ENCODE peak calls at places on chromosomes 16 and 17, in six cellular contexts. One of them, this sample, is unnamed.

GRCh38 chr16:79286646-79287423 is 313.7 kb downstream of the MAF start:
- DNase-seq in tibial nerve: peak
- DNase-seq in cardiac muscle cell: no peak
- DNase-seq in stomach: peak
- DNase-seq in right lobe of liver: peak
- DNase-seq in heart right ventricle: no peak
- DNase-seq in this sample: peak

GRCh38 chr16:73060216-73060615 is 12.3 kb upstream of the ZFHX3 start:
- DNase-seq in tibial nerve: no peak
- DNase-seq in cardiac muscle cell: no peak
- DNase-seq in stomach: no peak
- DNase-seq in right lobe of liver: no peak
- DNase-seq in heart right ventricle: no peak
- DNase-seq in this sample: no peak

GRCh38 chr16:19113577-19114358 is at the start of gene ITPRIPL2:
- DNase-seq in tibial nerve: peak
- DNase-seq in cardiac muscle cell: peak
- DNase-seq in stomach: peak
- DNase-seq in right lobe of liver: peak
- DNase-seq in heart right ventricle: peak
- DNase-seq in this sample: peak

GRCh38 chr16:55250641-55251550 is 73.1 kb upstream of the IRX6 start:
- DNase-seq in tibial nerve: no peak
- DNase-seq in cardiac muscle cell: no peak
- DNase-seq in stomach: no peak
- DNase-seq in right lobe of liver: no peak
- DNase-seq in heart right ventricle: no peak
- DNase-seq in this sample: no peak

GRCh38 chr17:81120695-81121621 is 44.3 kb upstream of the PVALEF start:
- DNase-seq in tibial nerve: no peak
- DNase-seq in cardiac muscle cell: no peak
- DNase-seq in stomach: no peak
- DNase-seq in right lobe of liver: no peak
- DNase-seq in heart right ventricle: no peak
- DNase-seq in this sample: no peak

GRCh38 chr16:74999683-75000480 is 1.1 kb downstream of the ZNRF1 start:
- DNase-seq in tibial nerve: no peak
- DNase-seq in cardiac muscle cell: peak
- DNase-seq in stomach: peak
- DNase-seq in right lobe of liver: peak
- DNase-seq in heart right ventricle: peak
- DNase-seq in this sample: peak

GRCh38 chr16:62751218-62751617 is 715.0 kb upstream of the CDH8 start:
- DNase-seq in tibial nerve: no peak
- DNase-seq in cardiac muscle cell: no peak
- DNase-seq in stomach: no peak
- DNase-seq in right lobe of liver: no peak
- DNase-seq in heart right ventricle: no peak
- DNase-seq in this sample: no peak

GRCh38 chr16:58201163-58201562 is 3.3 kb upstream of the CSNK2A2 start:
- DNase-seq in tibial nerve: no peak
- DNase-seq in cardiac muscle cell: no peak
- DNase-seq in stomach: no peak
- DNase-seq in right lobe of liver: no peak
- DNase-seq in heart right ventricle: no peak
- DNase-seq in this sample: no peak

GRCh38 chr17:81868674-81869220 is 2.4 kb downstream of the ARHGDIA start:
- DNase-seq in tibial nerve: no peak
- DNase-seq in cardiac muscle cell: peak
- DNase-seq in stomach: no peak
- DNase-seq in right lobe of liver: peak
- DNase-seq in heart right ventricle: peak
- DNase-seq in this sample: no peak

GRCh38 chr16:88870608-88871348 is 4.3 kb upstream of the PABPN1L start:
- DNase-seq in tibial nerve: no peak
- DNase-seq in cardiac muscle cell: no peak
- DNase-seq in stomach: no peak
- DNase-seq in right lobe of liver: no peak
- DNase-seq in heart right ventricle: no peak
- DNase-seq in this sample: no peak

GRCh38 chr16:50265260-50265659 is 1.1 kb upstream of the ADCY7 start:
- DNase-seq in tibial nerve: no peak
- DNase-seq in cardiac muscle cell: no peak
- DNase-seq in stomach: peak
- DNase-seq in right lobe of liver: peak
- DNase-seq in heart right ventricle: no peak
- DNase-seq in this sample: no peak

GRCh38 chr17:44363613-44364159 is at the start of gene FAM171A2:
- DNase-seq in tibial nerve: no peak
- DNase-seq in cardiac muscle cell: peak
- DNase-seq in stomach: peak
- DNase-seq in right lobe of liver: peak
- DNase-seq in heart right ventricle: no peak
- DNase-seq in this sample: peak

GRCh38 chr16:16007743-16008111 is 58.3 kb downstream of the ABCC1 start:
- DNase-seq in tibial nerve: no peak
- DNase-seq in cardiac muscle cell: no peak
- DNase-seq in stomach: no peak
- DNase-seq in right lobe of liver: no peak
- DNase-seq in heart right ventricle: no peak
- DNase-seq in this sample: no peak

GRCh38 chr17:79862771-79863440 is 23.7 kb upstream of the CBX4 start:
- DNase-seq in tibial nerve: no peak
- DNase-seq in cardiac muscle cell: no peak
- DNase-seq in stomach: no peak
- DNase-seq in right lobe of liver: no peak
- DNase-seq in heart right ventricle: no peak
- DNase-seq in this sample: no peak

GRCh38 chr17:81064746-81065475 is 30.0 kb downstream of the BAIAP2 start:
- DNase-seq in tibial nerve: no peak
- DNase-seq in cardiac muscle cell: no peak
- DNase-seq in stomach: peak
- DNase-seq in right lobe of liver: peak
- DNase-seq in heart right ventricle: peak
- DNase-seq in this sample: peak

GRCh38 chr16:70713781-70714180 is 27.9 kb upstream of the MTSS2 start:
- DNase-seq in tibial nerve: no peak
- DNase-seq in cardiac muscle cell: no peak
- DNase-seq in stomach: no peak
- DNase-seq in right lobe of liver: no peak
- DNase-seq in heart right ventricle: no peak
- DNase-seq in this sample: no peak

GRCh38 chr17:75784473-75785015 is at the start of gene UNK:
- DNase-seq in tibial nerve: peak
- DNase-seq in cardiac muscle cell: peak
- DNase-seq in stomach: peak
- DNase-seq in right lobe of liver: peak
- DNase-seq in heart right ventricle: peak
- DNase-seq in this sample: peak

GRCh38 chr17:72151565-72152391 is 31.0 kb downstream of the SOX9 start:
- DNase-seq in tibial nerve: no peak
- DNase-seq in cardiac muscle cell: no peak
- DNase-seq in stomach: peak
- DNase-seq in right lobe of liver: peak
- DNase-seq in heart right ventricle: peak
- DNase-seq in this sample: peak

GRCh38 chr17:30236297-30236624 is 764 bp upstream of the SLC6A4 start:
- DNase-seq in tibial nerve: no peak
- DNase-seq in cardiac muscle cell: no peak
- DNase-seq in stomach: no peak
- DNase-seq in right lobe of liver: no peak
- DNase-seq in heart right ventricle: no peak
- DNase-seq in this sample: no peak

GRCh38 chr17:30236807-30237206 is 1.3 kb upstream of the SLC6A4 start:
- DNase-seq in tibial nerve: peak
- DNase-seq in cardiac muscle cell: peak
- DNase-seq in stomach: peak
- DNase-seq in right lobe of liver: peak
- DNase-seq in heart right ventricle: peak
- DNase-seq in this sample: no peak

GRCh38 chr17:30235386-30236296 is at the start of gene SLC6A4:
- DNase-seq in tibial nerve: no peak
- DNase-seq in cardiac muscle cell: peak
- DNase-seq in stomach: no peak
- DNase-seq in right lobe of liver: no peak
- DNase-seq in heart right ventricle: no peak
- DNase-seq in this sample: no peak

GRCh38 chr17:30234296-30234695 is 1.2 kb downstream of the SLC6A4 start:
- DNase-seq in tibial nerve: no peak
- DNase-seq in cardiac muscle cell: no peak
- DNase-seq in stomach: no peak
- DNase-seq in right lobe of liver: no peak
- DNase-seq in heart right ventricle: no peak
- DNase-seq in this sample: no peak

DNA sequence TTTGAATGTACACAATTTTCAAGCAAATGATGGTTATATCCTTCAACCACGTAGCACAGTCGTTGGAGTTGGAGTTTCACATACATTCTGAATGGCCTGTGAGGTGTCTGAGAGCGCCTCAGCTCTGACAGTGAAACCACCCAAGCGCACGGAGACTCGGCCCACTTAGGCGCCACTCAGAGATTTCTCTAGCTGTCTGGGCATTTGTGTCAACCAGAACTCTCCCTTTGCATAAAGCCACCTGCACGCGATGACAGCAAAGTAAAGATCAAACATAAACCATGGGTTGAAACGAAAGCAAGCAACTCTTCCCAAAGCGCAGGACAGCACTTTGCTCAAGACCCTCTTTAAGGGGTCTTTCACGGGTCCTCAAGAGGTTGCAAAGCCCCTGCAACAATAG is 543 bp downstream of the SLC6A4 start:
- DNase-seq in tibial nerve: no peak
- DNase-seq in cardiac muscle cell: peak
- DNase-seq in stomach: no peak
- DNase-seq in right lobe of liver: no peak
- DNase-seq in heart right ventricle: no peak
- DNase-seq in this sample: no peak
- H3K4me3 ChIP-seq in tibial nerve: peak
- H3K4me3 ChIP-seq in cardiac muscle cell: peak
- H3K4me3 ChIP-seq in stomach: peak
- H3K4me3 ChIP-seq in right lobe of liver: no peak
- H3K4me3 ChIP-seq in heart right ventricle: peak
- H3K4me3 ChIP-seq in this sample: no peak

DNA sequence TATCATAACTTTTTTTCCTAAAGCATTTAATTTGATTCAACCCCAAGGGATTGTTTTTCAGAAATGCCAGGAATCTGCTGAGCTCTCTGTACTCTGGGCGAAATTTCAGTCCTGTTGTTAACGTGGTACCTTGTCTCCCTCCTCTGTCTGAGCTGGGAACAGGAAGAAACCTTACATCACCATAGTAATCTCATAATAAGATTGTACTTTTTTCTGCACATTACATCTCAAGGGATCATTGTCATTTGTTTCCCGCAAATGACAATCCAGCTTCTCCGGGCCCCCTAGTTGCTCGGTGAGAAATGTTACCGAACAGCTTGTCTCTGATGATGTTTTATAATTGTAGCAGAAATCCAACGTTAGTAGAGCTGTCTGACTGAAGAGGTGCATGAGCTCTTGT is 152.7 kb upstream of the ERCC4 start:
- DNase-seq in tibial nerve: no peak
- DNase-seq in cardiac muscle cell: peak
- DNase-seq in stomach: no peak
- DNase-seq in right lobe of liver: no peak
- DNase-seq in heart right ventricle: no peak
- DNase-seq in this sample: no peak
- TF ChIP-seq CTCF in tibial nerve: no peak
- TF ChIP-seq CTCF in cardiac muscle cell: no peak
- TF ChIP-seq CTCF in stomach: no peak
- TF ChIP-seq CTCF in right lobe of liver: peak
- TF ChIP-seq CTCF in heart right ventricle: no peak
- TF ChIP-seq CTCF in this sample: peak

GRCh38 chr16:69325784-69326171 is 4.6 kb downstream of the PDF start:
- DNase-seq in tibial nerve: no peak
- DNase-seq in cardiac muscle cell: no peak
- DNase-seq in stomach: no peak
- DNase-seq in right lobe of liver: no peak
- DNase-seq in heart right ventricle: no peak
- DNase-seq in this sample: no peak
- H3K27ac ChIP-seq in tibial nerve: no peak
- H3K27ac ChIP-seq in cardiac muscle cell: no peak
- H3K27ac ChIP-seq in stomach: no peak
- H3K27ac ChIP-seq in right lobe of liver: peak
- H3K27ac ChIP-seq in heart right ventricle: no peak
- H3K27ac ChIP-seq in this sample: no peak

GRCh38 chr17:16527298-16527697 is 35.3 kb upstream of the LRRC75A start:
- DNase-seq in tibial nerve: no peak
- DNase-seq in cardiac muscle cell: no peak
- DNase-seq in stomach: no peak
- DNase-seq in right lobe of liver: no peak
- DNase-seq in heart right ventricle: no peak
- DNase-seq in this sample: no peak

GRCh38 chr17:16534236-16534635 is 34.8 kb downstream of the ZNF287 start:
- DNase-seq in tibial nerve: no peak
- DNase-seq in cardiac muscle cell: no peak
- DNase-seq in stomach: no peak
- DNase-seq in right lobe of liver: no peak
- DNase-seq in heart right ventricle: no peak
- DNase-seq in this sample: no peak

DNA sequence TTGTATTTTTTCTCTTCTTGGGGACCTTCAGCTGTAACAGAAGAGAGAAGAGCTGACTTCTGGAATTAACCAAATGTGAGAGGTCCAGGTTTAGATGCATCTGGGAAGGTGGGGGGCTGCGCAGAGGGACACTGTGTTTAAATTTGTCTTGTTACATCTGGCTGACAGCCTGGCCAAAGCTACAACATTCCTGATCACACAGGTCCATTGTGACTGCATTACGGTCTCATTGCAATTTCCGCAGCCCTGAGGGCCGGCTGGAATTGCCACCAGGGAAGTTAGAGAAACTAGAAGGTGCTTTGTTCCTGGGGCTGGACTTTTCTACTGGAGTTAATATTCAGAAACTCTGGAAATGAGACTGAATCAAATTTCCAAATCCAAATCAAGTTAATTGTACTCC is 37.9 kb upstream of the LRRC75A start:
- DNase-seq in tibial nerve: no peak
- DNase-seq in cardiac muscle cell: no peak
- DNase-seq in stomach: no peak
- DNase-seq in right lobe of liver: no peak
- DNase-seq in heart right ventricle: no peak
- DNase-seq in this sample: no peak
- H3K4me3 ChIP-seq in tibial nerve: no peak
- H3K4me3 ChIP-seq in cardiac muscle cell: no peak
- H3K4me3 ChIP-seq in stomach: no peak
- H3K4me3 ChIP-seq in right lobe of liver: no peak
- H3K4me3 ChIP-seq in heart right ventricle: no peak
- H3K4me3 ChIP-seq in this sample: no peak

GRCh38 chr17:67377727-67378443 is 804 bp downstream of the PITPNC1 start:
- DNase-seq in tibial nerve: no peak
- DNase-seq in cardiac muscle cell: peak
- DNase-seq in stomach: peak
- DNase-seq in right lobe of liver: peak
- DNase-seq in heart right ventricle: peak
- DNase-seq in this sample: peak
- TF ChIP-seq CTCF in tibial nerve: no peak
- TF ChIP-seq CTCF in cardiac muscle cell: peak
- TF ChIP-seq CTCF in stomach: no peak
- TF ChIP-seq CTCF in right lobe of liver: peak
- TF ChIP-seq CTCF in heart right ventricle: peak
- TF ChIP-seq CTCF in this sample: no peak